ENCODE peak calls at places on chromosomes 1 and 21, in nine cellular contexts. H is OCI-LY7; Q is effector memory CD4-positive, alpha-beta T cell; V is endothelial cell of umbilical vein; U is breast epithelium; R is H9; A is fibroblast of lung; F is K562; O is heart left ventricle. I is an unnamed sample.

GRCh38 chr1:212683357-212683722 is 16.3 kb downstream of the BATF3 start:
- DNase-seq in F (no peak), Q (no peak), H (peak), A (no peak), U (no peak), O (no peak), R (peak), V (no peak), I (peak)

GRCh38 chr1:193070942-193071341 is 11.5 kb downstream of the RO60 start:
- DNase-seq in R (peak), Q (no peak), F (no peak), H (peak), U (no peak), A (no peak), V (no peak), O (no peak), I (no peak)

GRCh38 chr1:156860639-156861423 is at the start of gene NTRK1:
- DNase-seq in V (peak), O (peak), Q (peak), U (no peak), A (peak), H (peak), R (peak), F (peak), I (peak)

GRCh38 chr1:23446644-23447310 is 22.2 kb upstream of the TCEA3 start:
- DNase-seq in H (no peak), Q (no peak), A (no peak), V (no peak), O (no peak), R (no peak), F (no peak), U (no peak), I (no peak)

GRCh38 chr1:198934901-198935301 is 296.1 kb downstream of the PTPRC start:
- DNase-seq in A (peak), U (no peak), Q (peak), F (no peak), V (peak), H (peak), R (no peak), O (no peak), I (no peak)

GRCh38 chr21:45153358-45154318 is 79.3 kb downstream of the ADARB1 start:
- DNase-seq in Q (no peak), R (no peak), H (peak), V (no peak), A (peak), F (no peak), O (no peak), U (peak), I (no peak)

GRCh38 chr1:154751690-154752089 is 118.4 kb downstream of the KCNN3 start:
- DNase-seq in Q (no peak), O (no peak), V (no peak), A (peak), H (no peak), U (no peak), F (no peak), R (no peak), I (no peak)

GRCh38 chr1:3465935-3466321 is 11.5 kb downstream of the ARHGEF16 start:
- DNase-seq in A (no peak), V (no peak), F (peak), R (no peak), U (no peak), O (no peak), Q (no peak), H (no peak), I (peak)

GRCh38 chr1:198161718-198162090 is 4.9 kb downstream of the NEK7 start:
- DNase-seq in V (no peak), H (no peak), Q (no peak), F (no peak), R (no peak), A (no peak), O (no peak), U (no peak), I (no peak)

GRCh38 chr1:46530791-46531409 is 20.5 kb downstream of the KNCN start:
- DNase-seq in A (no peak), V (no peak), U (no peak), O (no peak), Q (no peak), R (no peak), F (no peak), H (no peak), I (no peak)

GRCh38 chr1:116092752-116093489 is 18.3 kb upstream of the MAB21L3 start:
- DNase-seq in R (no peak), H (no peak), O (no peak), A (no peak), F (no peak), V (no peak), Q (no peak), U (no peak), I (no peak)

GRCh38 chr1:35864813-35865212 is 18.2 kb upstream of the AGO1 start:
- DNase-seq in O (no peak), U (no peak), Q (no peak), H (no peak), A (no peak), R (no peak), V (no peak), F (no peak), I (no peak)

GRCh38 chr21:44530903-44531605 is 8.9 kb downstream of the KRTAP10-1 start:
- DNase-seq in F (no peak), V (no peak), A (no peak), H (no peak), U (no peak), O (no peak), Q (no peak), R (peak), I (peak)

GRCh38 chr1:234716907-234717375 is 107.0 kb upstream of the IRF2BP2 start:
- DNase-seq in O (no peak), V (no peak), F (no peak), R (no peak), A (no peak), U (no peak), Q (no peak), H (no peak), I (no peak)
- H3K27ac ChIP-seq in O (peak), V (peak), F (no peak), R (no peak), A (peak), U (peak), Q (no peak), H (no peak), I (peak)

GRCh38 chr1:108949044-108949443 is 14.2 kb downstream of the CLCC1 start:
- DNase-seq in R (no peak), F (no peak), O (no peak), V (no peak), A (no peak), U (no peak), H (no peak), Q (no peak), I (no peak)

GRCh38 chr1:108951242-108951641 is 12.0 kb downstream of the CLCC1 start:
- DNase-seq in U (no peak), Q (no peak), R (no peak), O (no peak), H (no peak), A (no peak), F (no peak), V (no peak), I (no peak)

GRCh38 chr1:108953452-108953851 is 9.8 kb downstream of the CLCC1 start:
- DNase-seq in U (no peak), H (no peak), R (no peak), F (no peak), A (no peak), O (no peak), Q (no peak), V (no peak), I (no peak)

DNA sequence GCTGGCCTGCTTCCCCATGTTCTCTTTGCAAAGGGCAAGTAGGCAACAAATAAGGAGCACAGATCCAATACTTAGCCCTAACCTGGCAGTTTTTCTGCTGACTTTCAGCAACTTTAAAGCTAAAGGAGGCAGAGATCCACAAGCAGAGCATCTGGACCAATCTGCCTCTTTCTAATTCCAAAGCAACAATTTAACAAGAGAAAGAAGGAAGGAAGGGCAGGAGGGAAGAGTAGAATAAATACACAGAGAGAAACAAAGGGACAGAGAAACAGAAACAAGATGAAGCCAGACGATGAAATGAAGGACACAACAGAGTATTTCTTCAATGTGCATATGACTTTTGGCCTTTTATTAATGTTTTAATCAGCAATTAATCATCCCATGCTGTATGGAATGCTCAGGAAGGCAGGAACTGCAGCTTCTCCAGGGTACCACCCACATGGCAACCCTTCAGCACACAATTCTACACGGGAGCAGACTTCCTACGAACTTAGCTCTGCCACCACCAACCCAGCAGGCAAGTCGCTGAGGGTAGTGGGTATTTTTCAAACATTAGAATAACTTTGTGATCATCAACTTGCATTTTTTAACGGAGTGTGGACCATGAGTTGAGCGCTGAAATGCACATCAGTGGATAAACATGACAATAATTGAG is 15.3 kb downstream of the CLCC1 start:
- DNase-seq in R (peak), F (no peak), V (peak), H (no peak), A (peak), U (no peak), O (no peak), Q (no peak), I (no peak)
- H3K27ac ChIP-seq in R (peak), F (no peak), V (no peak), H (no peak), A (no peak), U (peak), O (no peak), Q (no peak), I (no peak)

GRCh38 chr1:58773406-58773840 is 10.4 kb downstream of the JUN start:
- DNase-seq in H (peak), O (peak), A (peak), V (peak), F (no peak), U (peak), Q (no peak), R (no peak), I (no peak)
- H3K27ac ChIP-seq in H (no peak), O (peak), A (no peak), V (peak), F (no peak), U (peak), Q (no peak), R (no peak), I (peak)

DNA sequence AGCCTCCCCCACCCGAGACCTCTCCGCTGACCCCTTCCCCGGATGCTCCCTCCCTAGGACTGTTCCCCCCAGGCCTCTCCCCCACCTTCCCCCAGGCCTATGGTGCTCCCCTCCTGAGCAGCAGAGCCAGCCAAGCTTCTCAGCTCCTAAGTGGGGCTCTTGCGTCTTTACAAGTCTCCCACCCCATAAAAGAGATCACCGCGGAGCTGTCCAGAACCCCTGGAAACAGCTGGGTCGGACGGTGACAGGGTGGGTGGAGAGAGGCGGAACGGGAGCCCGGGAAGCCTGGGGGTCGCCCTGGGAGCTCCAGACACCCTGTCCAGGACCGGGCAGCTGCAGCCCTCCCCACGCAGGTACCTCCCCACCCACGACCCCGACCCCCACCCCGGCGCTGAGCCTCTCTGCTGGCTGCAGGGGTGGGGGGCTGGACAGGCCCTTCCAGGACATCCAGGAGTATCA is 61.2 kb downstream of the WNT9A start:
- DNase-seq in Q (no peak), A (no peak), H (no peak), U (peak), R (peak), O (peak), V (no peak), F (no peak), I (peak)
- H3K27ac ChIP-seq in Q (peak), A (no peak), H (no peak), U (peak), R (no peak), O (peak), V (no peak), F (no peak), I (peak)

GRCh38 chr1:231933711-231934626 is 307.4 kb downstream of the DISC1 start:
- DNase-seq in V (peak), U (no peak), R (no peak), F (no peak), H (no peak), Q (no peak), O (no peak), A (no peak), I (no peak)
- H3K27ac ChIP-seq in V (no peak), U (no peak), R (no peak), F (no peak), H (no peak), Q (no peak), O (peak), A (no peak), I (no peak)

I was measured in upper lobe of left lung.